ENCODE peak calls at places on chromosome 21, in five cellular contexts. V is memory B cell; O is A549; C is mesenchymal stem cell; M is naive thymus-derived CD8-positive, alpha-beta T cell. L is an unnamed sample.

GRCh38 chr21:42681296-42682206 is 28.1 kb downstream of the PDE9A start:
- DNase-seq in V (no peak), O (no peak), C (no peak), M (no peak), L (no peak)

GRCh38 chr21:32728455-32729237 is 833 bp upstream of the SYNJ1 start:
- DNase-seq in V (no peak), O (peak; percentile 5), C (no peak), M (no peak), L (no peak)

GRCh38 chr21:32463889-32464300 is 51.4 kb downstream of the EVA1C start:
- DNase-seq in V (no peak), O (no peak), C (no peak), M (no peak), L (no peak)

GRCh38 chr21:41196990-41197389 is 29.0 kb downstream of the BACE2 start:
- DNase-seq in V (no peak), O (no peak), C (no peak), M (no peak), L (no peak)

GRCh38 chr21:42530167-42530518 is 16.5 kb downstream of the SLC37A1 start:
- DNase-seq in V (no peak), O (no peak), C (no peak), M (no peak), L (no peak)

GRCh38 chr21:29481641-29482040 is 182.9 kb downstream of the BACH1 start:
- DNase-seq in V (no peak), O (no peak), C (peak; percentile 12), M (no peak), L (no peak)

GRCh38 chr21:39022035-39022900 is 161.0 kb downstream of the PSMG1 start:
- DNase-seq in V (no peak), O (no peak), C (no peak), M (no peak), L (no peak)

GRCh38 chr21:46080171-46081021 is 17.5 kb upstream of the COL6A2 start:
- DNase-seq in V (no peak), O (no peak), C (no peak), M (no peak), L (no peak)

GRCh38 chr21:36479415-36480402 is at the start of gene CLDN14:
- DNase-seq in V (no peak), O (no peak), C (no peak), M (no peak), L (peak; percentile 52)

GRCh38 chr21:22791376-22791775 is 1793.2 kb downstream of the NCAM2 start:
- DNase-seq in V (no peak), O (no peak), C (no peak), M (no peak), L (no peak)

GRCh38 chr21:35350965-35351364 is 301.9 kb upstream of the RUNX1 start:
- DNase-seq in V (no peak), O (no peak), C (peak; percentile 11), M (no peak), L (no peak)

GRCh38 chr21:38925923-38926322 is 120.2 kb downstream of the ETS2 start:
- DNase-seq in V (no peak), O (no peak), C (peak; percentile 96), M (no peak), L (no peak)

GRCh38 chr21:39675595-39675994 is 62.9 kb downstream of the B3GALT5 start:
- DNase-seq in V (no peak), O (no peak), C (no peak), M (no peak), L (no peak)

GRCh38 chr21:9763807-9764206 is 757.6 kb upstream of the TPTE start:
- DNase-seq in V (no peak), O (no peak), C (no peak), M (no peak), L (no peak)

GRCh38 chr21:17462276-17462981 is 50.4 kb upstream of the CXADR start:
- DNase-seq in V (no peak), O (peak; percentile 25), C (no peak), M (no peak), L (peak; percentile 91)

GRCh38 chr21:8991088-8991907 is 1530.1 kb upstream of the TPTE start:
- DNase-seq in V (no peak), O (no peak), C (no peak), M (no peak), L (no peak)

GRCh38 chr21:42378418-42378817 is 12.1 kb upstream of the TFF1 start:
- DNase-seq in V (no peak), O (no peak), C (no peak), M (no peak), L (no peak)

GRCh38 chr21:26865857-26866256 is 20.6 kb upstream of the ADAMTS1 start:
- DNase-seq in V (no peak), O (no peak), C (no peak), M (no peak), L (no peak)

GRCh38 chr21:42172596-42173483 is 46.1 kb upstream of the ABCG1 start:
- DNase-seq in V (no peak), O (no peak), C (no peak), M (no peak), L (no peak)

GRCh38 chr21:43192501-43193081 is 23.8 kb downstream of the CRYAA start:
- DNase-seq in V (no peak), O (no peak), C (no peak), M (no peak), L (peak; percentile 19)

GRCh38 chr21:43201491-43201890 is 32.7 kb downstream of the CRYAA start:
- DNase-seq in V (no peak), O (no peak), C (peak; percentile 3), M (no peak), L (no peak)

GRCh38 chr21:36718951-36719501 is 20.1 kb downstream of the SIM2 start:
- DNase-seq in V (no peak), O (no peak), C (no peak), M (no peak), L (peak; percentile 31)

GRCh38 chr21:45992311-45993209 is 11.0 kb downstream of the COL6A1 start:
- DNase-seq in V (no peak), O (no peak), C (no peak), M (no peak), L (peak; percentile 24)

GRCh38 chr21:45981154-45981606 is 390 bp upstream of the COL6A1 start:
- DNase-seq in V (no peak), O (peak; percentile 63), C (peak; percentile 95), M (peak; percentile 43), L (peak; percentile 75)

GRCh38 chr21:32819702-32820101 is 48.1 kb upstream of the PAXBP1 start:
- DNase-seq in V (no peak), O (no peak), C (no peak), M (no peak), L (no peak)

GRCh38 chr21:32940079-32941014 is 85.4 kb upstream of the OLIG2 start:
- DNase-seq in V (peak; percentile 37), O (peak; percentile 7), C (peak; percentile 43), M (peak; percentile 13), L (peak; percentile 39)

GRCh38 chr21:15804247-15804985 is 74.6 kb downstream of the USP25 start:
- DNase-seq in V (no peak), O (no peak), C (no peak), M (no peak), L (no peak)

GRCh38 chr21:34875830-34876229 is 173.3 kb downstream of the RUNX1 start:
- DNase-seq in V (no peak), O (no peak), C (no peak), M (no peak), L (no peak)

GRCh38 chr21:25994758-25995163 is 175.8 kb downstream of the APP start:
- DNase-seq in V (no peak), O (no peak), C (no peak), M (no peak), L (no peak)

GRCh38 chr21:29082416-29082815 is 9.0 kb upstream of the CCT8 start:
- DNase-seq in V (no peak), O (no peak), C (no peak), M (no peak), L (no peak)

GRCh38 chr21:25461730-25462129 is 145.6 kb downstream of the MRPL39 start:
- DNase-seq in V (no peak), O (no peak), C (no peak), M (no peak), L (no peak)

GRCh38 chr21:38984982-38985422 is 179.3 kb downstream of the ETS2 start:
- DNase-seq in V (no peak), O (no peak), C (peak; percentile 31), M (no peak), L (no peak)

GRCh38 chr21:41817228-41817627 is 50.4 kb upstream of the RIPK4 start:
- DNase-seq in V (peak; percentile 36), O (peak; percentile 59), C (peak; percentile 72), M (peak; percentile 22), L (peak; percentile 70)

GRCh38 chr21:45318556-45319341 is 31.1 kb upstream of the POFUT2 start:
- DNase-seq in V (no peak), O (peak; percentile 41), C (peak; percentile 97), M (no peak), L (peak; percentile 97)

GRCh38 chr21:35399706-35400105 is 350.6 kb upstream of the RUNX1 start:
- DNase-seq in V (no peak), O (no peak), C (no peak), M (no peak), L (no peak)

GRCh38 chr21:34733866-34734265 is 65.1 kb downstream of the CLIC6 start:
- DNase-seq in V (no peak), O (no peak), C (no peak), M (no peak), L (no peak)

GRCh38 chr21:37502947-37503346 is 136.4 kb downstream of the DYRK1A start:
- DNase-seq in V (no peak), O (no peak), C (no peak), M (no peak), L (no peak)

GRCh38 chr21:42983102-42983501 is 8.7 kb downstream of the PKNOX1 start:
- DNase-seq in V (no peak), O (no peak), C (no peak), M (no peak), L (no peak)

GRCh38 chr21:28521932-28522826 is 470.5 kb downstream of the LTN1 start:
- DNase-seq in V (no peak), O (no peak), C (peak; percentile 13), M (no peak), L (no peak)